ENCODE peak calls at places on chromosome 13, in six cellular contexts. C, V, O, S, T and E are unnamed samples.

GRCh38 chr13:99353836-99354235 is 46.6 kb upstream of the GPR183 start:
- DNase-seq in T (no peak), C (no peak), S (no peak), O (no peak), V (no peak), E (no peak)

GRCh38 chr13:40445557-40445990 is 220.9 kb downstream of the FOXO1 start:
- DNase-seq in T (no peak), S (no peak), O (peak), C (peak), V (no peak), E (peak)

GRCh38 chr13:112722433-112723250 is 32.8 kb downstream of the ATP11A start:
- DNase-seq in V (no peak), O (no peak), C (peak), S (peak), T (no peak), E (peak)

GRCh38 chr13:52847682-52848432 is 583 bp downstream of the PCDH8 start:
- DNase-seq in C (no peak), V (no peak), O (no peak), S (no peak), T (no peak), E (no peak)

GRCh38 chr13:54356849-54357248 is 1328.2 kb downstream of the OLFM4 start:
- DNase-seq in S (no peak), V (no peak), T (no peak), O (no peak), C (no peak), E (no peak)

GRCh38 chr13:45623516-45624090 is 8.1 kb upstream of the ERICH6B start:
- DNase-seq in S (peak), V (no peak), O (no peak), T (no peak), C (peak), E (peak)

GRCh38 chr13:71540098-71540497 is 326.9 kb downstream of the DACH1 start:
- DNase-seq in O (no peak), C (no peak), S (no peak), T (no peak), V (no peak), E (no peak)

GRCh38 chr13:110119943-110120905 is 186.7 kb downstream of the COL4A1 start:
- DNase-seq in S (no peak), C (peak), O (no peak), T (no peak), V (no peak), E (peak)

GRCh38 chr13:22980936-22981335 is 199.8 kb upstream of the SGCG start:
- DNase-seq in O (no peak), V (no peak), C (no peak), S (no peak), T (no peak), E (no peak)

GRCh38 chr13:79445968-79446645 is 34.8 kb upstream of the NDFIP2 start:
- DNase-seq in T (no peak), O (no peak), S (no peak), C (no peak), V (no peak), E (no peak)
- TF ChIP-seq CTCF in T (no peak), O (no peak), S (no peak), C (no peak), V (no peak), E (no peak)

DNA sequence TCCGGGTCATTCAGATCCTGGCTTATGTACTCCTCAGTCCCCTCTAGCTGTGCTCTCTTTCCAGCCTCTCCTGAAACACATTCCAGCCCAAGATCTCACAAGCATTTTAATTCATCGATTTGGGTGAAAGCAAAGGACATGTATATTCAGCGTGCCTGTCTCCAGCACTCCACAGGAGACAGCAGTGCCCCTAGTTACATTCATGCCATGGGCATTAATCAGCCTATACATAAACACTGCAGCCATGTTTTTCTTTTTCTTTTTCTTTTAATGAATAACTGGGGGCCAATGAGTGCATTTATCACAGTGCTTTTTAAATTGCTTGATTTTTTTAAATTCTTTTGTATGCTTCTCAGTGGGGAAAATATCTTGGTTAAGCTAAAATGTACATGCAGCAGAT is 199.1 kb downstream of the DCT start:
- DNase-seq in T (no peak), C (no peak), V (no peak), O (no peak), S (no peak), E (no peak)
- TF ChIP-seq CTCF in T (no peak), C (no peak), V (no peak), O (no peak), S (no peak), E (no peak)

GRCh38 chr13:87403748-87404432 is 267.3 kb upstream of the SLITRK5 start:
- DNase-seq in C (no peak), O (no peak), T (no peak), S (no peak), V (no peak), E (no peak)

GRCh38 chr13:87393358-87393757 is 277.8 kb upstream of the SLITRK5 start:
- DNase-seq in S (no peak), T (no peak), O (no peak), V (no peak), C (no peak), E (no peak)

GRCh38 chr13:87398047-87398446 is 273.1 kb upstream of the SLITRK5 start:
- DNase-seq in T (no peak), C (no peak), O (no peak), V (no peak), S (no peak), E (no peak)
- TF ChIP-seq CTCF in T (no peak), C (no peak), O (peak), V (no peak), S (no peak), E (no peak)

GRCh38 chr13:100532836-100533435 is 55.7 kb downstream of the GGACT start:
- DNase-seq in S (no peak), V (no peak), O (no peak), T (no peak), C (no peak), E (no peak)
- TF ChIP-seq CTCF in S (no peak), V (no peak), O (no peak), T (no peak), C (no peak), E (no peak)

DNA sequence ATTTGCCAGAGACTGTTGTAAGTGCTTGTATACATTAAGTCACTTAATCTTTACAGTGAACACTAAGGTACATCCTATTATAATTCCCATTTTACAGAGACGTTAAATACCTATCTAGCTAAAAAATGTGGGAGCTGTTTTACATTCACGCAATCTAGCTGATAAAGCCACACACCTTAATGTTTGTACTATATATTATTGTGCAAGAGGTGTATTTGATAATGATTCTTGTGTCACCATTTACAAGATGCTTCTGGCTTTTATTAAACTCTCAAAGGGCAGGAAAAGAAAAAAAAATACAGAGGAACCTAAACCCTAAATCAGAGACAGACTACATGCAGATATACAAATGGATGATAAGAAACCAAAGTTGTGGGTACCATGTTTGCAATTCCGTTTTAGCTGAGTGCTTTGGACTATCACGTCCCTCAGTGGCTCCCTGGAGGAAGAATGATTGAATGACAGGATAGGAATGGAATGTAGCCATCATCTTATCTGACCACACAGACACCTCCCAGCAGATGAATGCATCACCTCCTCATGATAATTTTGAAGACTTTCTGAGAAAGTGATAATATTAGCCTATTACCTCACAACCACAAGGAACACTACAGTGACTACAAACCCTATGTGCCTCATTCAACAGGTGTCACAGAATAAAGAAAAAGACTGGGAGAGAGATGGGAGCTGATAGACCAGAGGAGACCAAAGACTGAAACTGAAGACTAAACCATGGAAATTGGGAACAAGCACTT is 230.5 kb upstream of the SERP2 start:
- DNase-seq in V (no peak), O (no peak), T (no peak), C (peak), S (peak), E (peak)
- TF ChIP-seq CTCF in V (no peak), O (no peak), T (no peak), C (no peak), S (no peak), E (no peak)

DNA sequence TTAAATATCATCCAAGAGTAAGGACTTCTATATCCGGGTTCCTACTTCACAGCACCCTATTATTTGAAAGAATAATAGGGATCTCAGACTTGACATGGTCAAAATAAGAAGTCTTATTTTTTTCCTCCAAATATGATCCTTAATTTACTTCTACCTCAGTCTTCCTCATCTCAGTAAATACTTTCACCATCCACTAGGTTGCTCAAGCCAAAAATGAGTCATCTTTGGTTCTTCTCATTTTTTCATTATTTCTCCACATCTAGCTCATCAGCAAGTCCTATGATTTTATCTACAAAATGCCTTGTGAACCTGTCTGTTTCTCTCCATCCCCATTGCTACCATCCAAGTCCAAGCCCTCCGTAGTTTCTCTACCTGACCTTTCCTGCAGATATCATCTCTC is 121.9 kb upstream of the GJB6 start:
- DNase-seq in T (no peak), V (no peak), O (no peak), C (peak), S (no peak), E (peak)
- TF ChIP-seq CTCF in T (no peak), V (no peak), O (no peak), C (peak), S (no peak), E (peak)